ENCODE peak calls at places on chromosomes 3 and 15, in four cellular contexts. G is spleen, I is uterus, E is prostate gland. J is an unnamed sample.

GRCh38 chr3:137583256-137583655 is 180.9 kb upstream of the SOX14 start:
- DNase-seq in E (no peak), I (no peak), G (no peak), J (no peak)

GRCh38 chr3:30518201-30518864 is 88.1 kb upstream of the TGFBR2 start:
- DNase-seq in E (peak), G (no peak), I (peak), J (peak)

GRCh38 chr3:155230382-155230781 is 63.1 kb downstream of the STRIT1 start:
- DNase-seq in I (no peak), G (no peak), E (no peak), J (no peak)

GRCh38 chr15:31108836-31109235 is 7.3 kb upstream of the TRPM1 start:
- DNase-seq in E (no peak), I (no peak), G (no peak), J (no peak)

GRCh38 chr3:152719264-152719663 is 115.7 kb upstream of the P2RY1 start:
- DNase-seq in G (no peak), E (no peak), I (no peak), J (no peak)

GRCh38 chr15:48877630-48878595 is at the start of gene EID1:
- DNase-seq in E (peak), G (peak), I (peak), J (peak)

GRCh38 chr3:155912574-155913190 is 42.2 kb downstream of the GMPS start:
- DNase-seq in G (no peak), E (no peak), I (no peak), J (no peak)

GRCh38 chr15:80749589-80749988 is 29.6 kb upstream of the CEMIP start:
- DNase-seq in I (no peak), G (no peak), E (peak), J (no peak)

GRCh38 chr3:142105991-142106390 is 43.4 kb downstream of the TFDP2 start:
- DNase-seq in E (no peak), I (no peak), G (no peak), J (no peak)

GRCh38 chr15:98160236-98160635 is 199.7 kb downstream of the ARRDC4 start:
- DNase-seq in I (no peak), E (no peak), G (no peak), J (no peak)

GRCh38 chr3:120762575-120762974 is 20.0 kb downstream of the GTF2E1 start:
- DNase-seq in E (no peak), G (no peak), I (no peak), J (no peak)

GRCh38 chr15:36579792-36580431 is 486 bp downstream of the CDIN1 start:
- DNase-seq in E (no peak), G (no peak), I (peak), J (peak)

GRCh38 chr3:169239756-169240155 is 423.8 kb downstream of the MECOM start:
- DNase-seq in I (no peak), E (no peak), G (no peak), J (no peak)

GRCh38 chr3:134332344-134332743 is 41.9 kb downstream of the AMOTL2 start:
- DNase-seq in E (no peak), G (no peak), I (no peak), J (no peak)

GRCh38 chr3:151106311-151106710 is 20.8 kb downstream of the MED12L start:
- DNase-seq in G (no peak), I (no peak), E (no peak), J (no peak)

GRCh38 chr3:123084738-123085237 is 18.0 kb downstream of the PDIA5 start:
- DNase-seq in G (peak), E (no peak), I (no peak), J (no peak)

GRCh38 chr3:31532587-31533168 is at the start of gene STT3B:
- DNase-seq in G (peak), I (peak), E (peak), J (peak)

GRCh38 chr15:36370735-36371115 is 208.7 kb upstream of the CDIN1 start:
- DNase-seq in E (no peak), G (no peak), I (no peak), J (no peak)

GRCh38 chr3:170360916-170361315 is 3.4 kb downstream of the SKIL start:
- DNase-seq in I (no peak), E (no peak), G (no peak), J (no peak)

GRCh38 chr3:135622657-135623056 is 342.9 kb upstream of the PPP2R3A start:
- DNase-seq in E (no peak), G (no peak), I (no peak), J (no peak)

GRCh38 chr3:68239542-68239941 is 585.1 kb upstream of the SUCLG2 start:
- DNase-seq in G (no peak), I (no peak), E (no peak), J (no peak)

GRCh38 chr3:179250803-179251476 is at the start of gene KCNMB3:
- DNase-seq in G (no peak), E (no peak), I (no peak), J (no peak)

GRCh38 chr3:115354010-115354409 is 206.9 kb upstream of the ZBTB20 start:
- DNase-seq in I (no peak), E (no peak), G (no peak), J (no peak)

GRCh38 chr15:77901251-77901881 is 176.1 kb downstream of the TBC1D2B start:
- DNase-seq in E (no peak), G (peak), I (no peak), J (no peak)

GRCh38 chr15:50189630-50190029 is 7.6 kb downstream of the SLC27A2 start:
- DNase-seq in E (no peak), I (no peak), G (no peak), J (no peak)

GRCh38 chr3:147409143-147410121 is at the start of gene ZIC1:
- DNase-seq in I (no peak), E (no peak), G (no peak), J (no peak)

GRCh38 chr3:169430687-169431404 is 232.7 kb downstream of the MECOM start:
- DNase-seq in I (peak), G (no peak), E (peak), J (no peak)

GRCh38 chr3:58419782-58420512 is 13.7 kb downstream of the PDHB start:
- DNase-seq in E (no peak), I (peak), G (no peak), J (no peak)

GRCh38 chr3:46848271-46849097 is 14.8 kb downstream of the MYL3 start:
- DNase-seq in E (no peak), G (peak), I (no peak), J (no peak)

GRCh38 chr3:151439652-151440125 is 21.2 kb downstream of the IGSF10 start:
- DNase-seq in I (peak), E (peak), G (no peak), J (no peak)

GRCh38 chr3:3509665-3510064 is 289.6 kb upstream of the LRRN1 start:
- DNase-seq in G (no peak), I (no peak), E (no peak), J (no peak)

GRCh38 chr15:72136170-72137051 is 18.2 kb downstream of the SENP8 start:
- DNase-seq in E (peak), G (no peak), I (no peak), J (no peak)

GRCh38 chr3:157130138-157130880 is 29.6 kb downstream of the CCNL1 start:
- DNase-seq in G (peak), E (peak), I (peak), J (peak)

GRCh38 chr3:168828014-168828413 is 732.3 kb upstream of the GOLIM4 start:
- DNase-seq in I (no peak), G (no peak), E (no peak), J (no peak)

DNA sequence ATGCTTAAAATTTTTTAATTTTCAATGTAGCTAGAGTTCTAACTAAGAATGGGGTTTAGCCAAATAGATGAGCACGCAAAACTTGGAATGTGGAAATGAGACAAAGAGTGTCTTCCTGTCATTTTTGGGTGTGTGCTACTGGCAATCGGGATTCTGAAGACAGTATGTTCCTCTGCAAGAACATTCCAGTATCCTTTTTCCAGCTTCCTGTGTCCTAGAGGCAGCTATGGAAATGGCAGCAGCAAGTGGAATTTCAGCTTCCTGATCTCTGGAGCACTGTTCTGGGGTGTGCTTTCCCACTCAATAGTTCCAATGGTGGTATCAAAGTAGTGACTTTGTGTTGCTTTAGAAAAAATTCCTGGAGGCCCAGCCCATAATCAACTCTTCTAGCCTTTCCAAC is 642.9 kb upstream of the KCNMB2 start:
- DNase-seq in G (no peak), I (no peak), E (no peak), J (no peak)
- TF ChIP-seq CTCF in G (peak), I (no peak), E (no peak), J (no peak)

GRCh38 chr3:127734754-127735473 is 62.2 kb downstream of the ABTB1 start:
- DNase-seq in I (no peak), E (no peak), G (peak), J (no peak)
- H3K27ac ChIP-seq in I (peak), E (peak), G (no peak), J (peak)

GRCh38 chr3:5188419-5189405 is 1.2 kb downstream of the EDEM1 start:
- DNase-seq in G (peak), I (no peak), E (no peak), J (no peak)
- TF ChIP-seq POLR2A in G (no peak), I (no peak), E (no peak), J (no peak)

GRCh38 chr3:53198256-53198977 is 37.4 kb downstream of the PRKCD start:
- DNase-seq in I (no peak), G (no peak), E (no peak), J (no peak)

GRCh38 chr3:53195602-53196574 is 34.9 kb downstream of the PRKCD start:
- DNase-seq in E (no peak), G (peak), I (no peak), J (no peak)

GRCh38 chr3:53198996-53199395 is 38.0 kb downstream of the PRKCD start:
- DNase-seq in I (no peak), E (no peak), G (no peak), J (no peak)

GRCh38 chr3:53195066-53195450 is 34.0 kb downstream of the PRKCD start:
- DNase-seq in I (no peak), E (no peak), G (no peak), J (no peak)

GRCh38 chr3:53196575-53197407 is 35.8 kb downstream of the PRKCD start:
- DNase-seq in I (no peak), E (no peak), G (no peak), J (peak)
- TF ChIP-seq CTCF in I (no peak), E (peak), G (no peak), J (no peak)

GRCh38 chr15:40436892-40437753 is 3.6 kb upstream of the BAHD1 start:
- DNase-seq in E (no peak), I (no peak), G (no peak), J (no peak)

GRCh38 chr15:40439461-40440299 is 1.1 kb upstream of the BAHD1 start:
- DNase-seq in I (peak), E (no peak), G (peak), J (no peak)

GRCh38 chr15:40440300-40441011 is at the start of gene BAHD1:
- DNase-seq in G (peak), I (peak), E (peak), J (peak)

GRCh38 chr15:40437754-40438687 is 2.7 kb upstream of the BAHD1 start:
- DNase-seq in G (no peak), E (no peak), I (no peak), J (no peak)

GRCh38 chr15:40438712-40439111 is 2.0 kb upstream of the BAHD1 start:
- DNase-seq in G (no peak), E (no peak), I (no peak), J (no peak)
- H3K27ac ChIP-seq in G (no peak), E (no peak), I (no peak), J (no peak)

GRCh38 chr3:50237133-50237651 is 1.2 kb downstream of the GNAI2 start:
- DNase-seq in E (no peak), G (peak), I (no peak), J (no peak)

GRCh38 chr3:50236484-50237132 is 604 bp downstream of the GNAI2 start:
- DNase-seq in E (no peak), G (no peak), I (no peak), J (no peak)

GRCh38 chr3:50239649-50240048 is 3.6 kb downstream of the GNAI2 start:
- DNase-seq in E (no peak), I (no peak), G (no peak), J (no peak)

GRCh38 chr3:50238549-50239026 is 2.6 kb downstream of the GNAI2 start:
- DNase-seq in E (peak), I (peak), G (peak), J (peak)

DNA sequence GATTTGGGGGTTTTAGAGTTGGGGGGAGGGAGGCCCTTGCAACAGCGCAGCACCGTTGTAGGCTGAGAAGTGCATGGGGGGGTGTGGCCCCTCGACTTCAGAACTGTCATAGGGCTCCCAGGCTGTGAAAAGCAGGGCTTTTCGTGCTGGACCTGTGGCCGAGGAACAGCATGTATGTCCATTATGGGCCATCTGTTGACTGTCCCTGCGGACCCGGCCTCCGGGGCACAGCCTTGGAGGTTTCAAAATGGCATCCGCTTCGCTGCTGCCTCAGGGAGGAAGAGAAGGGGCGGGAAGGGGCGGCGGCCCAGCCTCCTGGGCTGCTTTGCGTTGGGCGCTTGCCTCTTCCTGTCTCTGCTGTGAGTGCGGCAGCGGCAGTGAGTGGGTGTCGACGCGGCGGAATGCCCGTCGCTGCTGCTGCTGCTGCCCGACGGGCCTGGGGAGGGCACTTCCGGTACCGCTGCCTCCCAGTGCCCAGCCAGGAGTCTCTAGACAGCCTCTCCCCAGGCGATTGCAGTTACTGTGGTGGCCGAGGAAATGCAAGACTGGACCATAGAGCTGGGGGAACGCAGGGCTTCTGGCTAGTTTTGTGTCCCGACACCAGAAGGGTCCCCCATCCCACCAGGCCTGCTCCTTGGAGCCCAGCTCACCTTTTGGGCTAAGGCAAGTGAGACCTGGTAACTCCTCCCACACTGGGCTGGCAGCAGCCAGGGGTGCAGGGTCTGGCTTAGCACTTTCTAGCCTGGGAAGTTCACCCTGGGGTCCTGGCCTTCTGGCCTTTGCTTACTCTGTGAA is 1.9 kb downstream of the GNAI2 start:
- DNase-seq in E (peak), G (peak), I (peak), J (peak)
- TF ChIP-seq POLR2A in E (peak), G (peak), I (peak), J (peak)

DNA sequence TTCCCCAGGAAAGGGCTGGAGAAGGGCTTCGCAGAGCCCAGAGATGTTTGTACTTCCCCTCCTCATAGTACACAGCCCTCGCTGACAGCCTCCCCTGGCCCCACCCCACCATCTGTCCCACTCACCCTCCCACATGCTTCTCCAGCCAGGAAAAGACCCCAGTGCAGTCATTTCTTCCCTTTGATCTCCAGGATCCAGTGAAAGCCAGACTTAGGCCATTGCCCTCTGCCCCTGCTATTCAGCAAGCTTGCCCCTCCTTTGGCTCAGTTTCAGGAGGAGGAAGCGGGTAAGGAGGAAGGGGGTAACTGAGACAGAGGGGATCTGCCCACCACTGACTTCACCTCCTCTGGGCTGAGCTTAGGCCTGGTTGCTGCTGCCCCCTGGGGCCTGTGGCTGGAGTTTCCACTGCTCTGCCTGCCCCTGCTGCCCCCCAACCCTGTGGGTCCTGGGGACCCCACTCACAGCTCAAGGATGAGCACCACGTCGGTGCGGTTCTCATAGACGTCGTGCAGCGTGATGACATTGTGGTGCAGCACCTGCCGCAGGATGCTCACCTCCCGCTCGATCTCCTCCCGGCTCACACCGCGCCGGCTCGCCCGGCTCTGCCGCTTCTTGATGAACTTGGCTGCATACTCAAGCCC is 63.1 kb downstream of the DAPK2 start:
- DNase-seq in G (peak), E (no peak), I (no peak), J (no peak)
- TF ChIP-seq CTCF in G (no peak), E (no peak), I (no peak), J (no peak)

J was measured in tibial nerve.